ENCODE peak calls at places on chromosomes 16 and 17, in six cellular contexts. S is bronchial epithelial cell, F is nephron progenitor cell, J is RWPE1, C is neural progenitor cell, D is activated B cell treated with CpG ODN at 0.5 μM for 24 hours. Q is an unnamed sample.

GRCh38 chr17:37488009-37488604 is 1.6 kb upstream of the DUSP14 start:
- DNase-seq in D (no peak), F (no peak), C (peak), S (peak), J (peak), Q (peak)

GRCh38 chr16:85556456-85557082 is 56.6 kb upstream of the GSE1 start:
- DNase-seq in S (no peak), F (peak), J (peak), C (peak), D (peak), Q (peak)

GRCh38 chr16:19213885-19214284 is 45.8 kb downstream of the SYT17 start:
- DNase-seq in S (no peak), F (no peak), J (no peak), D (no peak), C (no peak), Q (no peak)

GRCh38 chr17:80124351-80124981 is 22.5 kb downstream of the EIF4A3 start:
- DNase-seq in F (no peak), D (peak), J (no peak), C (peak), S (peak), Q (peak)

GRCh38 chr16:1054660-1055556 is 17.6 kb upstream of the SSTR5 start:
- DNase-seq in F (peak), J (peak), S (peak), D (no peak), C (peak), Q (peak)

GRCh38 chr17:13031718-13032350 is 14.0 kb upstream of the ELAC2 start:
- DNase-seq in D (no peak), F (peak), S (peak), C (peak), J (peak), Q (peak)

GRCh38 chr17:59950049-59950448 is 14.5 kb downstream of the RNFT1 start:
- DNase-seq in F (no peak), C (no peak), D (no peak), J (no peak), S (no peak), Q (no peak)

GRCh38 chr16:81514568-81515258 is 70.1 kb downstream of the CMIP start:
- DNase-seq in F (no peak), S (no peak), J (no peak), D (no peak), C (no peak), Q (no peak)

GRCh38 chr16:88662843-88663606 is at the start of gene MVD:
- DNase-seq in C (peak), J (peak), F (peak), S (peak), D (peak), Q (peak)
- TF ChIP-seq CTCF in C (peak), J (no peak), F (no peak), S (no peak), D (no peak), Q (no peak)

GRCh38 chr16:4271176-4272113 is 1.4 kb downstream of the TFAP4 start:
- DNase-seq in C (peak), S (peak), D (peak), F (peak), J (peak), Q (peak)
- TF ChIP-seq CTCF in C (peak), S (no peak), D (no peak), F (no peak), J (peak), Q (no peak)

GRCh38 chr16:83714286-83714685 is 93.5 kb upstream of the HSBP1 start:
- DNase-seq in J (no peak), S (peak), C (no peak), F (no peak), D (no peak), Q (no peak)

GRCh38 chr16:83713597-83713996 is 94.2 kb upstream of the HSBP1 start:
- DNase-seq in S (no peak), J (no peak), C (no peak), D (no peak), F (no peak), Q (no peak)

GRCh38 chr16:83717814-83718213 is 90.0 kb upstream of the HSBP1 start:
- DNase-seq in C (no peak), S (no peak), D (no peak), J (no peak), F (no peak), Q (no peak)

GRCh38 chr16:83717308-83717707 is 90.5 kb upstream of the HSBP1 start:
- DNase-seq in J (no peak), S (no peak), C (peak), D (no peak), F (no peak), Q (no peak)

GRCh38 chr16:83715217-83715920 is 92.4 kb upstream of the HSBP1 start:
- DNase-seq in J (no peak), C (no peak), F (no peak), S (no peak), D (no peak), Q (no peak)
- TF ChIP-seq CTCF in J (no peak), C (no peak), F (no peak), S (no peak), D (no peak), Q (no peak)

GRCh38 chr17:48107137-48108055 is at the start of gene SNX11:
- DNase-seq in D (peak), F (peak), J (peak), S (peak), C (peak), Q (peak)
- TF ChIP-seq CTCF in D (no peak), F (no peak), J (no peak), S (peak), C (no peak), Q (no peak)

GRCh38 chr17:51850206-51850605 is 308.3 kb downstream of the CA10 start:
- DNase-seq in S (no peak), D (no peak), F (no peak), J (no peak), C (peak), Q (no peak)
- TF ChIP-seq CTCF in S (peak), D (no peak), F (no peak), J (no peak), C (peak), Q (no peak)

Q was measured in Calu3.